ENCODE peak calls at places on chromosomes 13 and 19, in six cellular contexts. D is breast epithelium, C is K562, P is transverse colon, M is H1, F is spleen. R is an unnamed sample.

GRCh38 chr13:28415994-28416411 is 78.9 kb downstream of the FLT1 start:
- DNase-seq in D (no peak), C (no peak), P (no peak), M (no peak), F (no peak), R (no peak)

GRCh38 chr13:23468811-23469210 is 35.3 kb upstream of the SACS start:
- DNase-seq in D (no peak), C (no peak), P (no peak), M (no peak), F (no peak), R (no peak)

GRCh38 chr13:110070511-110071120 is 236.3 kb downstream of the COL4A1 start:
- DNase-seq in D (no peak), C (no peak), P (no peak), M (no peak), F (no peak), R (no peak)

GRCh38 chr13:109700176-109700575 is 86.2 kb downstream of the IRS2 start:
- DNase-seq in D (no peak), C (peak; percentile 25), P (peak; percentile 91), M (no peak), F (no peak), R (peak; percentile 75)

GRCh38 chr19:3389876-3390361 is 23.5 kb downstream of the NFIC start:
- DNase-seq in D (no peak), C (no peak), P (no peak), M (no peak), F (no peak), R (peak; percentile 35)

GRCh38 chr19:29539668-29540067 is 13.9 kb downstream of the VSTM2B start:
- DNase-seq in D (peak; percentile 34), C (no peak), P (no peak), M (no peak), F (peak; percentile 41), R (no peak)

GRCh38 chr19:33689886-33690285 is 68.1 kb downstream of the CHST8 start:
- DNase-seq in D (peak; percentile 50), C (no peak), P (no peak), M (no peak), F (peak; percentile 37), R (no peak)

GRCh38 chr19:42402376-42403116 is 12.4 kb upstream of the CNFN start:
- DNase-seq in D (no peak), C (no peak), P (no peak), M (no peak), F (peak; percentile 74), R (no peak)

GRCh38 chr19:14127929-14128509 is 8.4 kb downstream of the ASF1B start:
- DNase-seq in D (no peak), C (no peak), P (no peak), M (no peak), F (no peak), R (no peak)

GRCh38 chr13:75326173-75327131 is 155.5 kb downstream of the TBC1D4 start:
- DNase-seq in D (no peak), C (peak; percentile 33), P (no peak), M (no peak), F (peak; percentile 77), R (no peak)

GRCh38 chr13:84873951-84874350 is 925.3 kb downstream of the SLITRK6 start:
- DNase-seq in D (no peak), C (no peak), P (no peak), M (no peak), F (no peak), R (no peak)

GRCh38 chr19:58261968-58262921 is 16.5 kb upstream of the ZNF8 start:
- DNase-seq in D (no peak), C (no peak), P (no peak), M (no peak), F (no peak), R (no peak)

GRCh38 chr13:113920173-113920572 is 53.7 kb downstream of the C13orf46 start:
- DNase-seq in D (peak; percentile 19), C (no peak), P (no peak), M (no peak), F (no peak), R (no peak)

GRCh38 chr19:55304279-55304978 is 20.6 kb downstream of the BRSK1 start:
- DNase-seq in D (no peak), C (peak; percentile 69), P (peak; percentile 39), M (no peak), F (no peak), R (peak; percentile 46)

GRCh38 chr19:9431475-9431874 is 3.9 kb downstream of the ZNF266 start:
- DNase-seq in D (no peak), C (peak; percentile 47), P (no peak), M (peak; percentile 80), F (no peak), R (no peak)

GRCh38 chr19:36054733-36055686 is at the start of gene WDR62:
- DNase-seq in D (peak; percentile 93), C (peak; percentile 97), P (peak; percentile 94), M (no peak), F (peak; percentile 96), R (peak; percentile 94)

GRCh38 chr13:36432106-36432544 is at the start of gene CCNA1:
- DNase-seq in D (no peak), C (peak; percentile 37), P (no peak), M (peak; percentile 69), F (peak; percentile 83), R (peak; percentile 25)

GRCh38 chr19:51808333-51808986 is 13.5 kb downstream of the FPR3 start:
- DNase-seq in D (no peak), C (no peak), P (no peak), M (no peak), F (no peak), R (no peak)

GRCh38 chr19:37983916-37984315 is 76.9 kb downstream of the SIPA1L3 start:
- DNase-seq in D (no peak), C (no peak), P (no peak), M (no peak), F (peak; percentile 43), R (no peak)

GRCh38 chr13:93861818-93862217 is 617.7 kb downstream of the DCT start:
- DNase-seq in D (no peak), C (no peak), P (no peak), M (no peak), F (no peak), R (no peak)

GRCh38 chr13:74871671-74872070 is 610.3 kb downstream of the TBC1D4 start:
- DNase-seq in D (no peak), C (no peak), P (no peak), M (no peak), F (no peak), R (no peak)

GRCh38 chr19:3617463-3617862 is 9.1 kb downstream of the CACTIN start:
- DNase-seq in D (no peak), C (no peak), P (peak; percentile 77), M (no peak), F (no peak), R (peak; percentile 75)

GRCh38 chr13:91123456-91124127 is 223.9 kb upstream of the MIR17HG start:
- DNase-seq in D (no peak), C (no peak), P (no peak), M (no peak), F (no peak), R (no peak)

GRCh38 chr13:47215741-47216140 is 318.9 kb upstream of the HTR2A start:
- DNase-seq in D (no peak), C (no peak), P (no peak), M (peak; percentile 19), F (no peak), R (no peak)

GRCh38 chr19:10946964-10947657 is 13.7 kb upstream of the SMARCA4 start:
- DNase-seq in D (no peak), C (no peak), P (no peak), M (no peak), F (no peak), R (no peak)

GRCh38 chr19:29255912-29256311 is 43.0 kb upstream of the UQCRFS1 start:
- DNase-seq in D (no peak), C (no peak), P (no peak), M (no peak), F (no peak), R (no peak)

GRCh38 chr13:27005556-27005955 is 166.1 kb downstream of the USP12 start:
- DNase-seq in D (no peak), C (no peak), P (no peak), M (no peak), F (peak; percentile 60), R (no peak)

GRCh38 chr19:58538257-58539168 is 5.4 kb upstream of the TRIM28 start:
- DNase-seq in D (no peak), C (no peak), P (no peak), M (no peak), F (no peak), R (peak; percentile 47)

GRCh38 chr13:26247011-26247410 is 6.9 kb upstream of the CDK8 start:
- DNase-seq in D (no peak), C (no peak), P (no peak), M (no peak), F (no peak), R (no peak)

GRCh38 chr13:112760931-112761330 is 71.1 kb downstream of the ATP11A start:
- DNase-seq in D (no peak), C (no peak), P (no peak), M (no peak), F (peak; percentile 61), R (no peak)
- TF ChIP-seq POLR2AphosphoS5 in D (no peak), C (no peak), P (no peak), M (no peak), F (no peak), R (no peak)

GRCh38 chr19:49014123-49014869 is 2.6 kb downstream of the LHB start:
- DNase-seq in D (no peak), C (no peak), P (no peak), M (no peak), F (no peak), R (no peak)
- TF ChIP-seq POLR2AphosphoS5 in D (no peak), C (peak; percentile 14), P (no peak), M (no peak), F (no peak), R (no peak)

DNA sequence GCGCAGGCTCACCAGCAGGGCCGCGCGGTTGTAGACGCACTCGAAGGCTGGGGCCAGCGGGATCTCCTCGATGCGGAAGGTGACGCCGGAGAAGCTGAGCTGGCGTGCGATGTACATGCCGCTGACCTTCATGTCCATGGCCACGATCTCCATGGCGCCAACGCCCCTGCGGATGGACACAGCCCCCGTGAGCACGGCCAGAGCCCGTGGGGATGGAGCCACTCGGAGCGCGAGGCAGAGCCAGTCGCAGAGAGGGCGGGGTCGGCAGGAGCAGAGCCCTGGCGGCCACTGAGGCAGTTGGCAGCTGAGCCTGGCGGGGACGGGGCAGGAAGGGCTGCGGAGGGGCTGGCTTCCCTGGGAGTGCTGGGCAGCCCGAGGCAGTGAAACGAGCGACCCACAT is 15.2 kb downstream of the GPX4 start:
- DNase-seq in D (no peak), C (no peak), P (no peak), M (no peak), F (peak; percentile 79), R (no peak)
- TF ChIP-seq POLR2AphosphoS5 in D (no peak), C (no peak), P (no peak), M (no peak), F (peak; percentile 67), R (no peak)

GRCh38 chr19:15875075-15875474 is 22.8 kb downstream of the CYP4F2 start:
- DNase-seq in D (no peak), C (no peak), P (no peak), M (no peak), F (no peak), R (no peak)

GRCh38 chr19:15869109-15869555 is 28.7 kb downstream of the CYP4F2 start:
- DNase-seq in D (no peak), C (peak; percentile 80), P (peak; percentile 33), M (no peak), F (no peak), R (peak; percentile 42)

GRCh38 chr19:15869873-15870272 is 28.0 kb downstream of the CYP4F2 start:
- DNase-seq in D (no peak), C (no peak), P (no peak), M (no peak), F (no peak), R (no peak)

GRCh38 chr19:15866646-15867045 is 31.2 kb downstream of the CYP4F2 start:
- DNase-seq in D (no peak), C (no peak), P (no peak), M (no peak), F (no peak), R (no peak)

GRCh38 chr19:15871570-15871969 is 26.3 kb downstream of the CYP4F2 start:
- DNase-seq in D (no peak), C (peak; percentile 50), P (peak; percentile 11), M (no peak), F (peak; percentile 78), R (no peak)
- TF ChIP-seq POLR2AphosphoS5 in D (no peak), C (no peak), P (no peak), M (no peak), F (no peak), R (no peak)

R was measured in stomach.